ENCODE peak calls at places on chromosomes 16 and 17, in six cellular contexts. W is H1, S is HepG2, R is K562, L is SK-N-SH, I is A549. Z is an unnamed sample.

GRCh38 chr16:35148748-35149147 is 1689.3 kb downstream of the TP53TG3F start:
- DNase-seq in W (no peak), S (no peak), R (no peak), L (no peak), I (no peak), Z (no peak)

GRCh38 chr17:10295728-10296343 is 77.0 kb downstream of the MYH13 start:
- DNase-seq in W (peak), S (peak), R (peak), L (peak), I (peak), Z (peak)

GRCh38 chr17:35809855-35810461 is 674 bp downstream of the TAF15 start:
- DNase-seq in W (no peak), S (no peak), R (no peak), L (no peak), I (no peak), Z (no peak)

GRCh38 chr17:58525239-58525638 is 10.8 kb upstream of the MTMR4 start:
- DNase-seq in W (no peak), S (no peak), R (no peak), L (no peak), I (no peak), Z (no peak)

GRCh38 chr17:17950806-17951205 is 21.4 kb downstream of the TOM1L2 start:
- DNase-seq in W (no peak), S (no peak), R (no peak), L (no peak), I (peak), Z (no peak)

GRCh38 chr16:20853981-20854620 is 46.1 kb downstream of the DCUN1D3 start:
- DNase-seq in W (no peak), S (no peak), R (no peak), L (no peak), I (no peak), Z (no peak)

GRCh38 chr16:86910821-86911220 is 332.5 kb downstream of the FOXL1 start:
- DNase-seq in W (no peak), S (no peak), R (no peak), L (no peak), I (no peak), Z (no peak)

GRCh38 chr17:83200231-83200699 is 120.9 kb downstream of the METRNL start:
- DNase-seq in W (no peak), S (no peak), R (no peak), L (no peak), I (no peak), Z (no peak)

GRCh38 chr17:72419866-72420774 is 299.3 kb downstream of the SOX9 start:
- DNase-seq in W (no peak), S (no peak), R (no peak), L (no peak), I (no peak), Z (peak)

GRCh38 chr17:34721326-34721725 is 141.9 kb downstream of the TMEM132E start:
- DNase-seq in W (no peak), S (no peak), R (no peak), L (no peak), I (no peak), Z (no peak)

GRCh38 chr17:1495265-1495664 is 2.8 kb upstream of the MYO1C start:
- DNase-seq in W (no peak), S (no peak), R (no peak), L (no peak), I (no peak), Z (no peak)

GRCh38 chr16:48276102-48276501 is 28.8 kb upstream of the ABCC11 start:
- DNase-seq in W (no peak), S (peak), R (no peak), L (no peak), I (no peak), Z (no peak)

GRCh38 chr17:77460514-77461046 is 319.8 kb downstream of the SEC14L1 start:
- DNase-seq in W (no peak), S (no peak), R (no peak), L (no peak), I (no peak), Z (no peak)

GRCh38 chr16:31077592-31078199 is 3.5 kb downstream of the ZNF646 start:
- DNase-seq in W (no peak), S (no peak), R (no peak), L (no peak), I (no peak), Z (no peak)

GRCh38 chr17:35748979-35749378 is 4.1 kb downstream of the GAS2L2 start:
- DNase-seq in W (no peak), S (no peak), R (no peak), L (no peak), I (no peak), Z (no peak)

GRCh38 chr16:89054261-89054661 is 39.4 kb upstream of the ACSF3 start:
- DNase-seq in W (no peak), S (no peak), R (no peak), L (no peak), I (no peak), Z (no peak)

GRCh38 chr17:64174686-64175456 is 44.9 kb upstream of the ERN1 start:
- DNase-seq in W (no peak), S (no peak), R (no peak), L (no peak), I (no peak), Z (no peak)

GRCh38 chr16:46854846-46855245 is 23.9 kb upstream of the C16orf87 start:
- DNase-seq in W (no peak), S (no peak), R (no peak), L (no peak), I (no peak), Z (no peak)

GRCh38 chr17:76447931-76448652 is 4.9 kb downstream of the UBE2O start:
- DNase-seq in W (no peak), S (no peak), R (no peak), L (peak), I (no peak), Z (no peak)

GRCh38 chr17:40621558-40621957 is 26.1 kb downstream of the SMARCE1 start:
- DNase-seq in W (no peak), S (no peak), R (no peak), L (no peak), I (no peak), Z (no peak)

GRCh38 chr16:68778551-68779231 is 41.6 kb downstream of the CDH1 start:
- DNase-seq in W (no peak), S (no peak), R (no peak), L (no peak), I (no peak), Z (no peak)

GRCh38 chr16:85928411-85928820 is 29.5 kb downstream of the IRF8 start:
- DNase-seq in W (no peak), S (no peak), R (no peak), L (no peak), I (no peak), Z (no peak)

GRCh38 chr17:65023791-65024190 is 32.7 kb downstream of the GNA13 start:
- DNase-seq in W (no peak), S (no peak), R (no peak), L (no peak), I (no peak), Z (no peak)

GRCh38 chr17:82696916-82697807 is 1.3 kb downstream of the RAB40B start:
- DNase-seq in W (no peak), S (no peak), R (no peak), L (peak), I (no peak), Z (no peak)

GRCh38 chr16:79328327-79329162 is 272.0 kb downstream of the MAF start:
- DNase-seq in W (no peak), S (no peak), R (no peak), L (no peak), I (no peak), Z (no peak)

GRCh38 chr17:45127583-45128300 is 4.6 kb downstream of the PLCD3 start:
- DNase-seq in W (no peak), S (peak), R (no peak), L (no peak), I (no peak), Z (no peak)

GRCh38 chr16:74035816-74036215 is 260.8 kb upstream of the PSMD7 start:
- DNase-seq in W (no peak), S (peak), R (peak), L (peak), I (peak), Z (no peak)

GRCh38 chr16:29230671-29231091 is 175.8 kb downstream of the NPIPB11 start:
- DNase-seq in W (no peak), S (no peak), R (no peak), L (no peak), I (no peak), Z (no peak)

GRCh38 chr17:332023-332422 is 20.6 kb downstream of the RPH3AL start:
- DNase-seq in W (no peak), S (no peak), R (no peak), L (no peak), I (no peak), Z (no peak)

GRCh38 chr16:73142069-73142880 is 94.3 kb upstream of the ZFHX3 start:
- DNase-seq in W (no peak), S (no peak), R (no peak), L (no peak), I (no peak), Z (no peak)

GRCh38 chr16:3101018-3101840 is 2.1 kb upstream of the ZSCAN10 start:
- DNase-seq in W (no peak), S (peak), R (peak), L (peak), I (peak), Z (no peak)

GRCh38 chr17:17546399-17547185 is 44.9 kb downstream of the PEMT start:
- DNase-seq in W (no peak), S (no peak), R (no peak), L (peak), I (no peak), Z (no peak)

GRCh38 chr16:22318690-22319358 is 21.6 kb downstream of the POLR3E start:
- DNase-seq in W (no peak), S (peak), R (peak), L (peak), I (peak), Z (no peak)

GRCh38 chr17:18981642-18982424 is 22.7 kb downstream of the FAM83G start:
- DNase-seq in W (no peak), S (peak), R (peak), L (no peak), I (peak), Z (no peak)
- TF ChIP-seq CHD2 in W (no peak), S (no peak), R (no peak), L (no peak), I (no peak), Z (no peak)

GRCh38 chr16:58487566-58488351 is 12.2 kb upstream of the NDRG4 start:
- DNase-seq in W (peak), S (peak), R (peak), L (peak), I (peak), Z (no peak)
- TF ChIP-seq CHD2 in W (no peak), S (no peak), R (no peak), L (no peak), I (no peak), Z (no peak)

GRCh38 chr16:52004343-52004742 is 542.6 kb downstream of the TOX3 start:
- DNase-seq in W (no peak), S (no peak), R (no peak), L (no peak), I (no peak), Z (no peak)

GRCh38 chr16:52005551-52005950 is 541.4 kb downstream of the TOX3 start:
- DNase-seq in W (no peak), S (no peak), R (no peak), L (no peak), I (no peak), Z (no peak)

GRCh38 chr16:52002021-52002420 is 544.9 kb downstream of the TOX3 start:
- DNase-seq in W (no peak), S (no peak), R (no peak), L (no peak), I (no peak), Z (no peak)
- TF ChIP-seq CHD2 in W (no peak), S (no peak), R (no peak), L (no peak), I (no peak), Z (no peak)

DNA sequence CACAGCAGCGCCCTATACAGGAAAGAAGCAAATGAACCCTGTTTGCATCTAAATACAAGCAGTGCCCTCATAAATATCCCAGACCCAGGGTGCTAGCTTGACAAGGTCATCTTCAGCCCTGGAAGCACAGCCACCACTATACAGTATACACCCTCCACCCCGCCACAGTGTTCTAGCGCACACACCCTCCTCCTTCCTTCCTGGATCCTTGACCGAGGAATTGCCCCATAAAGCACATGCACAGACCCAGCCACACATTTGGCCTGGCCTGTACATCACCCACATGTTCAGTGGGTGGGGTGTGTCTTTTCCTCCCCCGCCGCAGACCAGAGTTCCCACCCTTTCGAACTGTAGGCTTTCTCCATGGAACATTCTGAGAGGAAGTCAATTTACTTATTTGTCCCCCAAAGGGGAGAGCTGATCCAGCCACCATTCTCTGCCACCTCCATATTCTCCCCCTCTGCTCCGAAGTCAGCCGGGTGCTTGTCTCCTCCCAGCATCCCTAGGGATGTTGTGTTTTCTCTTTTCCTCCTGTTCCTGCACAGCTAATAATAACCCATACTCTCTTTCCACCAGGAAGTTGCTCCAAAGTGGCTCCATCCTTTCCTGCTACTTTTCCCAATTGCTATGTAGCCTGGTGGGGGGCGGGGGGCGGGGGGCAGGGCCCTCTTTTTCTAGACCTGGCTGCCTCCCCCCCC is 6.6 kb downstream of the ABI3 start:
- DNase-seq in W (no peak), S (no peak), R (peak), L (peak), I (no peak), Z (no peak)
- TF ChIP-seq CHD2 in W (no peak), S (no peak), R (no peak), L (no peak), I (no peak), Z (no peak)

GRCh38 chr17:74541176-74542111 is 4.5 kb downstream of the CD300C start:
- DNase-seq in W (no peak), S (no peak), R (no peak), L (no peak), I (no peak), Z (no peak)
- TF ChIP-seq CHD2 in W (no peak), S (no peak), R (no peak), L (no peak), I (no peak), Z (no peak)

GRCh38 chr16:67546091-67546501 is 16.2 kb upstream of the CTCF start:
- DNase-seq in W (no peak), S (no peak), R (no peak), L (peak), I (no peak), Z (no peak)
- TF ChIP-seq CHD2 in W (no peak), S (no peak), R (no peak), L (no peak), I (no peak), Z (no peak)

GRCh38 chr16:66693088-66693487 is 3.5 kb downstream of the CMTM4 start:
- DNase-seq in W (no peak), S (no peak), R (no peak), L (no peak), I (no peak), Z (no peak)

GRCh38 chr16:66696669-66697630 is at the start of gene CMTM4:
- DNase-seq in W (no peak), S (peak), R (peak), L (peak), I (peak), Z (no peak)

GRCh38 chr16:66698046-66698445 is 1.5 kb upstream of the CMTM4 start:
- DNase-seq in W (no peak), S (no peak), R (no peak), L (no peak), I (no peak), Z (no peak)

GRCh38 chr16:66695474-66695934 is 1.0 kb downstream of the CMTM4 start:
- DNase-seq in W (no peak), S (no peak), R (no peak), L (no peak), I (no peak), Z (no peak)

GRCh38 chr16:66695935-66696668 is 441 bp downstream of the CMTM4 start:
- DNase-seq in W (no peak), S (no peak), R (peak), L (no peak), I (peak), Z (no peak)
- TF ChIP-seq CHD2 in W (no peak), S (no peak), R (no peak), L (no peak), I (no peak), Z (no peak)

GRCh38 chr17:46850688-46851028 is 725 bp upstream of the WNT9B start:
- DNase-seq in W (no peak), S (no peak), R (no peak), L (no peak), I (no peak), Z (no peak)
- TF ChIP-seq CHD2 in W (no peak), S (no peak), R (no peak), L (no peak), I (no peak), Z (no peak)

Z was measured in GM12878.